ENCODE peak calls at places on chromosomes 1 and 21, in four cellular contexts. M is K562, A is GM12878, R is HepG2. E is an unnamed sample.

GRCh38 chr1:117180571-117180970 is 30.2 kb downstream of the VTCN1 start:
- DNase-seq in M (no peak), A (no peak), R (no peak), E (no peak)

GRCh38 chr21:41361786-41362604 is at the start of gene MX2:
- DNase-seq in M (no peak), A (peak; percentile 91), R (peak; percentile 35), E (no peak)

GRCh38 chr1:8412183-8412831 is 94.4 kb downstream of the SLC45A1 start:
- DNase-seq in M (no peak), A (no peak), R (no peak), E (no peak)

GRCh38 chr21:45262616-45263015 is 25.1 kb downstream of the POFUT2 start:
- DNase-seq in M (no peak), A (no peak), R (no peak), E (no peak)

GRCh38 chr1:229582011-229582694 is 23.6 kb upstream of the ABCB10 start:
- DNase-seq in M (no peak), A (no peak), R (peak; percentile 50), E (no peak)

GRCh38 chr1:220491891-220492290 is 36.0 kb upstream of the MARK1 start:
- DNase-seq in M (no peak), A (no peak), R (no peak), E (no peak)

GRCh38 chr1:205719762-205720161 is 30.2 kb downstream of the NUCKS1 start:
- DNase-seq in M (no peak), A (no peak), R (no peak), E (no peak)

GRCh38 chr1:49181033-49181432 is 404.3 kb upstream of the BEND5 start:
- DNase-seq in M (no peak), A (no peak), R (no peak), E (no peak)

GRCh38 chr1:10530281-10530740 is 55.6 kb downstream of the PEX14 start:
- DNase-seq in M (no peak), A (no peak), R (no peak), E (peak; percentile 91)

GRCh38 chr1:232904566-232904965 is 45.8 kb upstream of the NTPCR start:
- DNase-seq in M (no peak), A (no peak), R (no peak), E (no peak)

GRCh38 chr1:36083219-36083618 is 675 bp upstream of the TEKT2 start:
- DNase-seq in M (no peak), A (no peak), R (no peak), E (no peak)

GRCh38 chr1:64966158-64966963 is at the start of gene JAK1:
- DNase-seq in M (peak; percentile 89), A (no peak), R (peak; percentile 54), E (peak; percentile 91)

GRCh38 chr1:28811766-28812668 is at the start of gene OPRD1:
- DNase-seq in M (no peak), A (no peak), R (no peak), E (peak; percentile 69)

GRCh38 chr1:153608742-153609584 is 4.0 kb downstream of the S100A16 start:
- DNase-seq in M (peak; percentile 90), A (no peak), R (peak; percentile 96), E (peak; percentile 83)

GRCh38 chr1:204241050-204241449 is 27.3 kb upstream of the GOLT1A start:
- DNase-seq in M (no peak), A (no peak), R (no peak), E (no peak)

GRCh38 chr1:56578664-56578962 is 750 bp downstream of the PLPP3 start:
- DNase-seq in M (no peak), A (no peak), R (no peak), E (no peak)

GRCh38 chr1:77614037-77614436 is 68.4 kb downstream of the ZZZ3 start:
- DNase-seq in M (peak; percentile 51), A (no peak), R (no peak), E (no peak)

DNA sequence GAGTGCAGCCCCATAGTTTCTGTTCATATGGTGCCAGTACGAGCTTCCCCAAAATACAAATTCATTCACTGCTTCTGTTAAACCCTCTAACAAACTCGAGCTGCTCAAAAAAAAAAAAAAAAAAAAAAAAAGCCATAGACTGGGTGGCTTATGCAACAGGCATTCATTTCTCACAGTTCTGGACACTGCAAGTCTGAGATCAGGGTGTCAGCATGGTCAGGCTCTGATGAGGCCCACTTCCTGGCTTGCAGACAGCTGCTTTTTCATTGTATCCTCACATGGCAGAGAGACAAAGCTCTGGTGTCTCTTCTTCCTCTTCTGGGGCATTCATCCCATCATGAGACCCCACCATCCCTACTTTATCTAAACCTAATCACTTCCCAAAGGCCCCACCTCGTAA is 121.6 kb downstream of the PTBP2 start:
- DNase-seq in M (no peak), A (no peak), R (no peak), E (no peak)
- TF ChIP-seq JUNB in M (no peak), A (no peak), R (no peak), E (no peak)

GRCh38 chr1:225662155-225662554 is 9.2 kb upstream of the ENAH start:
- DNase-seq in M (no peak), A (no peak), R (no peak), E (no peak)
- TF ChIP-seq POLR2AphosphoS5 in M (no peak), A (no peak), R (no peak), E (no peak)

GRCh38 chr1:226098870-226099832 is 36.6 kb downstream of the H3-3A start:
- DNase-seq in M (no peak), A (no peak), R (no peak), E (no peak)

GRCh38 chr1:226097866-226098625 is 35.5 kb downstream of the H3-3A start:
- DNase-seq in M (no peak), A (no peak), R (no peak), E (no peak)

GRCh38 chr1:226095286-226095685 is 32.8 kb downstream of the H3-3A start:
- DNase-seq in M (no peak), A (no peak), R (no peak), E (no peak)

GRCh38 chr1:226104671-226105121 is 42.2 kb downstream of the H3-3A start:
- DNase-seq in M (no peak), A (no peak), R (no peak), E (no peak)

GRCh38 chr1:226100436-226101347 is 38.2 kb downstream of the H3-3A start:
- DNase-seq in M (peak; percentile 36), A (no peak), R (no peak), E (peak; percentile 73)
- H2AFZ ChIP-seq in M (peak overlapping the region; percentile 44), A (peak overlapping the region; percentile 86), R (no peak overlapping the region), E (no peak overlapping the region)

DNA sequence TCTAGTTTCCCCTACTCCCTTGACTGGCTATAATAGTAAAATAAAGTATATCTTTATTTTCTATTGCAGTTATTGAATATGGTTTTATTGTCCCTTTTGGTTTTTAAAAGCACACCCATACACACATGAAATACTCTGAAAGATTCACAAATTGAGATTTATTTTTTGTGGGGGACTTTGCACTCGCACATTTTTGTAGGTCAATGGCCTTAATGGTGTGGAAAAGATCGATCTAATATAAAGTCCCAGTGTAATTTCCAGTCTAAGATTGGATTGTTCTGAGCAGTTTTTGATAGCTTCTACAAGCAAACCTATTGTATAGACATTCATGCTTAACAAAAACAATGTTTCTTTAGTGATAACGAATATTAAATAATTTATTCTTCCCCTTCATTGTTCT is 59.5 kb upstream of the INSL5 start:
- DNase-seq in M (no peak), A (no peak), R (no peak), E (no peak)
- TF ChIP-seq JUNB in M (no peak), A (no peak), R (no peak), E (no peak)

GRCh38 chr1:202579806-202580205 is 130.4 kb downstream of the SYT2 start:
- DNase-seq in M (no peak), A (no peak), R (no peak), E (no peak)
- TF ChIP-seq POLR2AphosphoS5 in M (no peak), A (no peak), R (no peak), E (no peak)